ENCODE peak calls at places on chromosomes 2 and 18, in seven cellular contexts. One of them, this sample, is unnamed.

GRCh38 chr2:154537845-154538244 is 160.7 kb upstream of the KCNJ3 start:
- DNase-seq in GM18507: no peak
- DNase-seq in effector CD4-positive, alpha-beta T cell: no peak
- DNase-seq in iPS-NIHi11: no peak
- DNase-seq in stimulated activated CD4-positive, alpha-beta T cell treated with anti-CD3 and anti-CD28 coated beads, Interleukin-4, amount 100 ng/mL, for 1 hour: no peak
- DNase-seq in DMS79: no peak
- DNase-seq in hypothalamus: no peak
- DNase-seq in this sample: no peak

GRCh38 chr18:55419132-55419938 is 168.7 kb downstream of the TCF4 start:
- DNase-seq in GM18507: no peak
- DNase-seq in effector CD4-positive, alpha-beta T cell: no peak
- DNase-seq in iPS-NIHi11: no peak
- DNase-seq in stimulated activated CD4-positive, alpha-beta T cell treated with anti-CD3 and anti-CD28 coated beads, Interleukin-4, amount 100 ng/mL, for 1 hour: no peak
- DNase-seq in DMS79: no peak
- DNase-seq in hypothalamus: no peak
- DNase-seq in this sample: no peak

GRCh38 chr2:8571792-8572499 is 109.9 kb upstream of the ID2 start:
- DNase-seq in GM18507: no peak
- DNase-seq in effector CD4-positive, alpha-beta T cell: no peak
- DNase-seq in iPS-NIHi11: no peak
- DNase-seq in stimulated activated CD4-positive, alpha-beta T cell treated with anti-CD3 and anti-CD28 coated beads, Interleukin-4, amount 100 ng/mL, for 1 hour: no peak
- DNase-seq in DMS79: no peak
- DNase-seq in hypothalamus: no peak
- DNase-seq in this sample: no peak

GRCh38 chr2:216139884-216140283 is 30.7 kb downstream of the XRCC5 start:
- DNase-seq in GM18507: no peak
- DNase-seq in effector CD4-positive, alpha-beta T cell: no peak
- DNase-seq in iPS-NIHi11: peak
- DNase-seq in stimulated activated CD4-positive, alpha-beta T cell treated with anti-CD3 and anti-CD28 coated beads, Interleukin-4, amount 100 ng/mL, for 1 hour: no peak
- DNase-seq in DMS79: no peak
- DNase-seq in hypothalamus: no peak
- DNase-seq in this sample: no peak

GRCh38 chr2:232926448-232927040 is 56.5 kb downstream of the SNORC start:
- DNase-seq in GM18507: no peak
- DNase-seq in effector CD4-positive, alpha-beta T cell: no peak
- DNase-seq in iPS-NIHi11: peak
- DNase-seq in stimulated activated CD4-positive, alpha-beta T cell treated with anti-CD3 and anti-CD28 coated beads, Interleukin-4, amount 100 ng/mL, for 1 hour: no peak
- DNase-seq in DMS79: no peak
- DNase-seq in hypothalamus: no peak
- DNase-seq in this sample: no peak

GRCh38 chr2:139872503-139872902 is 1092.3 kb upstream of the NXPH2 start:
- DNase-seq in GM18507: no peak
- DNase-seq in effector CD4-positive, alpha-beta T cell: no peak
- DNase-seq in iPS-NIHi11: no peak
- DNase-seq in stimulated activated CD4-positive, alpha-beta T cell treated with anti-CD3 and anti-CD28 coated beads, Interleukin-4, amount 100 ng/mL, for 1 hour: no peak
- DNase-seq in DMS79: no peak
- DNase-seq in hypothalamus: no peak
- DNase-seq in this sample: no peak

GRCh38 chr2:47172156-47172921 is 17.2 kb upstream of the STPG4 start:
- DNase-seq in GM18507: no peak
- DNase-seq in effector CD4-positive, alpha-beta T cell: no peak
- DNase-seq in iPS-NIHi11: no peak
- DNase-seq in stimulated activated CD4-positive, alpha-beta T cell treated with anti-CD3 and anti-CD28 coated beads, Interleukin-4, amount 100 ng/mL, for 1 hour: no peak
- DNase-seq in DMS79: no peak
- DNase-seq in hypothalamus: peak
- DNase-seq in this sample: no peak

GRCh38 chr2:19675856-19676460 is 225.8 kb downstream of the TTC32 start:
- DNase-seq in GM18507: no peak
- DNase-seq in effector CD4-positive, alpha-beta T cell: no peak
- DNase-seq in iPS-NIHi11: no peak
- DNase-seq in stimulated activated CD4-positive, alpha-beta T cell treated with anti-CD3 and anti-CD28 coated beads, Interleukin-4, amount 100 ng/mL, for 1 hour: no peak
- DNase-seq in DMS79: no peak
- DNase-seq in hypothalamus: no peak
- DNase-seq in this sample: no peak

GRCh38 chr2:20766798-20767644 is 55.9 kb downstream of the LDAH start:
- DNase-seq in GM18507: no peak
- DNase-seq in effector CD4-positive, alpha-beta T cell: no peak
- DNase-seq in iPS-NIHi11: no peak
- DNase-seq in stimulated activated CD4-positive, alpha-beta T cell treated with anti-CD3 and anti-CD28 coated beads, Interleukin-4, amount 100 ng/mL, for 1 hour: no peak
- DNase-seq in DMS79: no peak
- DNase-seq in hypothalamus: no peak
- DNase-seq in this sample: no peak

GRCh38 chr18:6980363-6980762 is 137.2 kb downstream of the LAMA1 start:
- DNase-seq in GM18507: no peak
- DNase-seq in effector CD4-positive, alpha-beta T cell: no peak
- DNase-seq in iPS-NIHi11: no peak
- DNase-seq in stimulated activated CD4-positive, alpha-beta T cell treated with anti-CD3 and anti-CD28 coated beads, Interleukin-4, amount 100 ng/mL, for 1 hour: no peak
- DNase-seq in DMS79: no peak
- DNase-seq in hypothalamus: no peak
- DNase-seq in this sample: no peak

GRCh38 chr2:182949572-182950189 is 83.2 kb upstream of the FRZB start:
- DNase-seq in GM18507: no peak
- DNase-seq in effector CD4-positive, alpha-beta T cell: no peak
- DNase-seq in iPS-NIHi11: no peak
- DNase-seq in stimulated activated CD4-positive, alpha-beta T cell treated with anti-CD3 and anti-CD28 coated beads, Interleukin-4, amount 100 ng/mL, for 1 hour: no peak
- DNase-seq in DMS79: no peak
- DNase-seq in hypothalamus: no peak
- DNase-seq in this sample: no peak

GRCh38 chr2:18623782-18624181 is 34.4 kb upstream of the NT5C1B start:
- DNase-seq in GM18507: no peak
- DNase-seq in effector CD4-positive, alpha-beta T cell: no peak
- DNase-seq in iPS-NIHi11: no peak
- DNase-seq in stimulated activated CD4-positive, alpha-beta T cell treated with anti-CD3 and anti-CD28 coated beads, Interleukin-4, amount 100 ng/mL, for 1 hour: no peak
- DNase-seq in DMS79: no peak
- DNase-seq in hypothalamus: no peak
- DNase-seq in this sample: no peak

GRCh38 chr2:226644342-226644957 is 155.2 kb downstream of the IRS1 start:
- DNase-seq in GM18507: no peak
- DNase-seq in effector CD4-positive, alpha-beta T cell: no peak
- DNase-seq in iPS-NIHi11: no peak
- DNase-seq in stimulated activated CD4-positive, alpha-beta T cell treated with anti-CD3 and anti-CD28 coated beads, Interleukin-4, amount 100 ng/mL, for 1 hour: no peak
- DNase-seq in DMS79: no peak
- DNase-seq in hypothalamus: no peak
- DNase-seq in this sample: no peak

GRCh38 chr2:74876081-74876886 is 42.4 kb downstream of the HK2 start:
- DNase-seq in GM18507: peak
- DNase-seq in effector CD4-positive, alpha-beta T cell: peak
- DNase-seq in iPS-NIHi11: peak
- DNase-seq in stimulated activated CD4-positive, alpha-beta T cell treated with anti-CD3 and anti-CD28 coated beads, Interleukin-4, amount 100 ng/mL, for 1 hour: peak
- DNase-seq in DMS79: peak
- DNase-seq in hypothalamus: peak
- DNase-seq in this sample: no peak